ENCODE peak calls at places on chromosomes 7 and 10, in five cellular contexts. J is CD8-positive, alpha-beta memory T cell; E is RKO; B is WTC11; N is transverse colon. L is an unnamed sample.

GRCh38 chr10:112383325-112383724 is 9.4 kb downstream of the ACSL5 start:
- DNase-seq in E (peak; percentile 35), B (no peak), N (peak; percentile 72), J (no peak), L (no peak)

GRCh38 chr7:105010538-105011523 is 3.2 kb upstream of the KMT2E start:
- DNase-seq in E (peak; percentile 71), B (no peak), J (no peak), N (no peak), L (no peak)

GRCh38 chr10:124282326-124282725 is 136.4 kb downstream of the OAT start:
- DNase-seq in J (no peak), N (no peak), B (no peak), E (no peak), L (no peak)

GRCh38 chr7:69162931-69163330 is 435.3 kb upstream of the AUTS2 start:
- DNase-seq in J (no peak), N (no peak), B (no peak), E (no peak), L (no peak)

GRCh38 chr7:128835231-128835751 is 5.1 kb downstream of the FLNC start:
- DNase-seq in B (no peak), J (no peak), N (no peak), E (no peak), L (no peak)

GRCh38 chr7:44293561-44294324 is 31.7 kb downstream of the CAMK2B start:
- DNase-seq in E (no peak), N (peak; percentile 1), B (peak; percentile 21), J (no peak), L (peak; percentile 7)

GRCh38 chr10:132712291-132712690 is 73.7 kb downstream of the NKX6-2 start:
- DNase-seq in E (no peak), N (no peak), J (no peak), B (no peak), L (no peak)

GRCh38 chr10:27865221-27865635 is 119.6 kb upstream of the MKX start:
- DNase-seq in N (no peak), E (no peak), B (no peak), J (no peak), L (no peak)

GRCh38 chr7:74032191-74032490 is 4.2 kb downstream of the ELN start:
- DNase-seq in N (no peak), J (no peak), B (no peak), E (no peak), L (peak; percentile 87)

GRCh38 chr10:124928545-124928944 is 13.4 kb upstream of the ZRANB1 start:
- DNase-seq in E (no peak), J (no peak), N (no peak), B (no peak), L (no peak)

GRCh38 chr7:30595461-30596042 is 874 bp downstream of the GARS1 start:
- DNase-seq in J (no peak), N (no peak), E (peak; percentile 34), B (no peak), L (no peak)

GRCh38 chr7:117872565-117873055 is 631 bp downstream of the CTTNBP2 start:
- DNase-seq in N (peak; percentile 8), B (peak; percentile 27), E (peak; percentile 52), J (no peak), L (peak; percentile 21)

GRCh38 chr7:157961731-157962457 is 625.1 kb downstream of the DNAJB6 start:
- DNase-seq in B (no peak), J (no peak), N (no peak), E (no peak), L (no peak)

GRCh38 chr10:63819753-63820347 is 298.6 kb downstream of the REEP3 start:
- DNase-seq in J (no peak), B (peak; percentile 74), N (peak; percentile 55), E (peak; percentile 72), L (peak; percentile 82)

GRCh38 chr7:55593515-55594318 is 21.4 kb upstream of the VOPP1 start:
- DNase-seq in E (peak; percentile 68), N (peak; percentile 82), B (peak; percentile 86), J (peak; percentile 65), L (peak; percentile 70)

GRCh38 chr7:102996957-102997356 is 77.6 kb downstream of the FBXL13 start:
- DNase-seq in E (no peak), J (no peak), B (no peak), N (no peak), L (no peak)

GRCh38 chr10:51689536-51689935 is 9.9 kb downstream of the CSTF2T start:
- DNase-seq in N (no peak), E (no peak), B (no peak), J (no peak), L (no peak)

GRCh38 chr7:66697451-66698438 is 42.8 kb upstream of the RABGEF1 start:
- DNase-seq in N (no peak), J (no peak), E (peak; percentile 14), B (no peak), L (no peak)

GRCh38 chr7:69412331-69413146 is 185.7 kb upstream of the AUTS2 start:
- DNase-seq in J (no peak), E (peak; percentile 34), N (peak; percentile 7), B (no peak), L (peak; percentile 28)

GRCh38 chr10:103716206-103717160 is 138.9 kb downstream of the SH3PXD2A start:
- DNase-seq in B (no peak), E (no peak), N (no peak), J (no peak), L (peak; percentile 47)

GRCh38 chr10:101903827-101904520 is 60.4 kb upstream of the KCNIP2 start:
- DNase-seq in J (no peak), N (peak; percentile 13), B (no peak), E (no peak), L (no peak)

GRCh38 chr10:29712108-29712507 is 77.3 kb upstream of the SVIL start:
- DNase-seq in E (no peak), J (no peak), N (no peak), B (peak; percentile 59), L (no peak)

GRCh38 chr7:111108526-111108925 is 17.6 kb downstream of the LRRN3 start:
- DNase-seq in E (peak; percentile 9), N (no peak), J (no peak), B (no peak), L (no peak)

GRCh38 chr7:139182363-139182762 is 48.7 kb upstream of the UBN2 start:
- DNase-seq in B (no peak), N (no peak), E (no peak), J (no peak), L (no peak)

GRCh38 chr10:92593553-92594046 is 670 bp downstream of the KIF11 start:
- DNase-seq in N (no peak), J (no peak), E (no peak), B (no peak), L (no peak)

GRCh38 chr10:110872145-110872983 is 636 bp downstream of the PDCD4 start:
- DNase-seq in J (peak; percentile 77), B (peak; percentile 83), N (peak; percentile 75), E (peak; percentile 89), L (peak; percentile 77)

GRCh38 chr10:94963901-94964300 is 25.4 kb downstream of the CYP2C9 start:
- DNase-seq in J (no peak), E (peak; percentile 74), B (peak; percentile 42), N (no peak), L (peak; percentile 13)

GRCh38 chr10:13977861-13978843 is 352.6 kb downstream of the FRMD4A start:
- DNase-seq in N (no peak), E (peak; percentile 58), B (no peak), J (no peak), L (no peak)

GRCh38 chr7:25698709-25699108 is 453.3 kb upstream of the NFE2L3 start:
- DNase-seq in E (no peak), B (no peak), J (no peak), N (no peak), L (no peak)

GRCh38 chr7:100190059-100190711 is 12.5 kb downstream of the STAG3 start:
- DNase-seq in E (peak; percentile 88), B (no peak), J (no peak), N (no peak), L (no peak)

GRCh38 chr10:33571616-33572015 is 237.1 kb upstream of the NRP1 start:
- DNase-seq in B (no peak), J (no peak), N (no peak), E (no peak), L (no peak)

GRCh38 chr7:91979590-91979989 is 38.9 kb downstream of the AKAP9 start:
- DNase-seq in B (no peak), N (no peak), J (no peak), E (no peak), L (no peak)

GRCh38 chr10:70849582-70850016 is 33.9 kb downstream of the SGPL1 start:
- DNase-seq in N (no peak), B (no peak), J (no peak), E (no peak), L (no peak)

GRCh38 chr10:32332299-32332750 is 14.6 kb downstream of the EPC1 start:
- DNase-seq in N (peak; percentile 30), E (no peak), B (no peak), J (peak; percentile 56), L (peak; percentile 47)

GRCh38 chr7:115056019-115056418 is 134.1 kb downstream of the MDFIC start:
- DNase-seq in N (no peak), E (no peak), B (no peak), J (no peak), L (no peak)

GRCh38 chr7:155832581-155832981 is 20.3 kb upstream of the SHH start:
- DNase-seq in E (no peak), B (no peak), N (no peak), J (no peak), L (no peak)

L was measured in testis.